ENCODE peak calls at places on chromosomes 5 and 9, in seven cellular contexts. C is H1, I is hepatocyte, M is heart left ventricle, G is colonic mucosa, Y is thyroid gland, K is uterus. F is an unnamed sample. For H3K4me1, the result is how much of the 10 kb centered on the place peaks cover.

GRCh38 chr9:129463477-129463876 is 157.4 kb downstream of the C9orf50 start:
- DNase-seq in Y (no peak), M (no peak), K (no peak), C (no peak), G (no peak), I (no peak), F (no peak)

GRCh38 chr5:134224905-134225779 is 731 bp downstream of the PPP2CA start:
- DNase-seq in K (peak), G (peak), M (peak), Y (peak), I (peak), C (no peak), F (peak)

GRCh38 chr5:95884021-95884333 is 61.5 kb upstream of the GLRX start:
- DNase-seq in I (no peak), C (no peak), K (no peak), Y (no peak), M (no peak), G (no peak), F (no peak)

GRCh38 chr5:17218353-17219005 is 1.0 kb downstream of the BASP1 start:
- DNase-seq in K (peak), C (no peak), G (peak), M (peak), I (peak), Y (peak), F (no peak)

GRCh38 chr9:109335929-109336328 is 15.1 kb upstream of the EPB41L4B start:
- DNase-seq in K (no peak), I (no peak), M (no peak), C (no peak), Y (no peak), G (no peak), F (no peak)

GRCh38 chr9:107734231-107735014 is 244.9 kb upstream of the KLF4 start:
- DNase-seq in K (peak), G (no peak), C (no peak), M (no peak), Y (peak), I (peak), F (no peak)

GRCh38 chr9:127051881-127052595 is 70.4 kb downstream of the ANGPTL2 start:
- DNase-seq in M (no peak), G (no peak), C (no peak), I (no peak), Y (no peak), K (no peak), F (no peak)

GRCh38 chr5:17157916-17158529 is 59.4 kb upstream of the BASP1 start:
- DNase-seq in M (no peak), K (no peak), C (no peak), I (peak), G (peak), Y (peak), F (no peak)

GRCh38 chr9:107212613-107213012 is 70.5 kb upstream of the RAD23B start:
- DNase-seq in C (no peak), G (no peak), M (no peak), K (no peak), I (no peak), Y (no peak), F (no peak)

GRCh38 chr9:76657265-76657664 is 107.0 kb upstream of the PCA3 start:
- DNase-seq in G (no peak), Y (no peak), K (no peak), I (no peak), M (no peak), C (no peak), F (no peak)

GRCh38 chr5:170408189-170408588 is 19.0 kb upstream of the KCNMB1 start:
- DNase-seq in I (no peak), G (no peak), C (no peak), M (no peak), K (no peak), Y (no peak), F (no peak)

GRCh38 chr5:157370967-157371366 is 89.0 kb upstream of the NIPAL4 start:
- DNase-seq in K (no peak), C (no peak), M (no peak), G (no peak), I (no peak), Y (no peak), F (no peak)

GRCh38 chr5:130995254-130995515 is 169.9 kb downstream of the HINT1 start:
- DNase-seq in G (no peak), C (no peak), Y (no peak), I (no peak), K (no peak), M (no peak), F (no peak)

GRCh38 chr9:136728080-136728547 is 14.6 kb downstream of the LCN10 start:
- DNase-seq in I (peak), K (peak), Y (peak), M (peak), G (peak), C (no peak), F (peak)

GRCh38 chr5:177188775-177189174 is 55.2 kb downstream of the NSD1 start:
- DNase-seq in Y (peak), C (no peak), K (no peak), I (no peak), M (no peak), G (no peak), F (no peak)

GRCh38 chr9:120477534-120478001 is 102.4 kb downstream of the CDK5RAP2 start:
- DNase-seq in G (peak), M (peak), K (peak), I (peak), C (peak), Y (peak), F (peak)

GRCh38 chr5:56175465-56175864 is 57.7 kb downstream of the ANKRD55 start:
- DNase-seq in M (peak), K (peak), Y (no peak), C (peak), G (no peak), I (peak), F (no peak)

GRCh38 chr5:107853696-107854095 is 183.0 kb upstream of the EFNA5 start:
- DNase-seq in Y (no peak), M (no peak), C (no peak), G (no peak), I (no peak), K (no peak), F (no peak)

GRCh38 chr9:137449931-137450537 is 8.9 kb upstream of the ENTPD8 start:
- DNase-seq in C (no peak), I (no peak), Y (no peak), K (no peak), M (no peak), G (peak), F (no peak)

GRCh38 chr9:70574222-70574837 is 159.9 kb upstream of the KLF9 start:
- DNase-seq in M (no peak), Y (no peak), C (no peak), K (peak), I (no peak), G (no peak), F (no peak)

GRCh38 chr5:58156354-58156753 is 303.5 kb downstream of the PLK2 start:
- DNase-seq in I (no peak), K (no peak), M (peak), G (no peak), C (no peak), Y (no peak), F (no peak)

GRCh38 chr5:51383494-51384081 is 340 bp downstream of the ISL1 start:
- DNase-seq in I (no peak), G (no peak), M (no peak), C (no peak), Y (no peak), K (no peak), F (no peak)

GRCh38 chr5:84688566-84688965 is 303.9 kb upstream of the EDIL3 start:
- DNase-seq in C (no peak), I (no peak), K (no peak), G (no peak), M (no peak), Y (no peak), F (no peak)

GRCh38 chr5:99061711-99062110 is 132.9 kb upstream of the CHD1 start:
- DNase-seq in M (no peak), G (no peak), C (no peak), Y (no peak), I (no peak), K (no peak), F (no peak)

GRCh38 chr9:78004478-78005229 is 27.0 kb downstream of the GNAQ start:
- DNase-seq in M (no peak), I (peak), Y (no peak), K (no peak), C (no peak), G (no peak), F (peak)

GRCh38 chr9:18610956-18611355 is 137.0 kb downstream of the ADAMTSL1 start:
- DNase-seq in K (no peak), M (no peak), C (no peak), Y (no peak), G (no peak), I (no peak), F (no peak)

GRCh38 chr5:125148706-125149105 is 402.3 kb upstream of the ZNF608 start:
- DNase-seq in C (no peak), K (no peak), G (no peak), I (no peak), M (no peak), Y (no peak), F (no peak)

GRCh38 chr9:117772960-117773359 is 68.8 kb downstream of the TLR4 start:
- DNase-seq in C (no peak), I (peak), G (peak), M (no peak), Y (no peak), K (no peak), F (peak)

GRCh38 chr5:10355071-10355889 is 1.8 kb downstream of the MARCHF6 start:
- DNase-seq in K (no peak), I (no peak), G (no peak), C (no peak), M (no peak), Y (no peak), F (peak)

GRCh38 chr5:173550641-173551040 is 65.8 kb downstream of the BOD1 start:
- DNase-seq in K (no peak), Y (peak), I (no peak), C (no peak), G (no peak), M (no peak), F (no peak)

DNA sequence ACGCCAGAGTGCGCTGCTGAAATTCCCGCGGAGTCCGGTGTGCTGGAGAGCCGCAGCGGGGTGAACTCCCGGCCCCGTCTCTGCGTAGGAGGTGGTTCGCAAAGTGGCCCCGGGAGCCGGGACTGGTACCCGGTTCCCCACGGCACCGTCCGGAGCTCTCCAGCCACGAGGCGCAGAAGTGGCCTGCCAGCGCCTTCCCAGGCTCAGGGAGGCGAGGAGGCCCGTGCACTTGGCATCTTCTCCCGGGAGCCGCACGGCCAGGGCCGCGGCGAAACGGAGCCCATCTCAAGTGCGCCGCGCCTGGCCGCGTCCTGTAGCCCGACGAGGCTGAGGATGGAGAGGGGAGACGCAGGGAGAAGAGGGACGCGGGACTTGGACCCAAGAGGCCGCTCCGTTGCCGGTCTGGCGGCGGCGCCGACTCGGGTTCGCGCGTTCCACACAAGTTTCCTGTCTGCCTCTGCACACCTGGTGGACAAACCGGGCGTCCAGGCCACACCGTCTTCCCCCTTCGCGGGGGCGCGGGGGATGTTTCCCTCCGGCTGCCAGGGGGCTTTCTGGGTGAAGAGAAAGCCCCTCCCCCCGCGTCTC is 1.0 kb upstream of the IRX1 start:
- DNase-seq in K (no peak), M (no peak), Y (no peak), I (peak), G (no peak), C (no peak), F (no peak)
- H3K4me3 ChIP-seq in K (no peak), M (peak), Y (peak), I (peak), G (no peak), C (peak), F (no peak)

DNA sequence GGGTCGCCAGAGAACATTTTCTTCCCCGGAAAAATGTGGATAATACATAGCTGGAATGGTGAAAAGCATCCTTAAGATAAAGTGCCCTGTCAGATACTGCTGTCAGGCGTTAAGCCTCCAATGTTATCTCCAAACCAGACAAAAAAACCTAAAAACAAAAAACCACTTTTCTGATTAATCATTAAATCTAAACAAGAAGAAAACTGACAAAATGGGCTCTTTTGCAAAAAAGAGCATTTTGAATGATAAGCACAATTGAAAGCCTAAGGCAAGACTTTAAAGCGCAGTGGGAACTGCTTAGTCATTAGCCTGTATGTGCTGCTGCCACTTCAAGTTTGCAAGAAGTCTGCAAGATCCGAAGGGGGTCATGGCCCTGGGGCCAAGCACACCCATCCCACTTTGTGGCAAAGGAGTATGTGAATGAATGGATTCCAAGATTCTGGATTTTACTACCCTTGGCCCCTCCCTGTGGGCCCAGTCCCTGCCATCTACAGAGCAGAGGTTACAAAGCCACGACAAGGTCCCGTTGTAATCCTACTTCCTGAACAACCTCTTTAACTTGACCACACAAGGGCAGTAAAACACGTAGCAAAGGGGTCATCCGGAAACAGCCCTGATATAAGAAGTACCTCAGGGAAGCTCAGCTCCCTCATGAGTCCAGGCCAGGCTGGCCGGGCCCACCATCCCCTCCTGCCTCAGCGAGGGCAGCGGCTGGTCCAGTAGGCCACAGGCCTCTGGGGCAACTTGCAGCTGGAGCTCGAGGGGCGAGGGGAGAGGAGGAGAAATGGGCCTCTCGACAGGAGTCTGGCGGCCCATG is 29.7 kb downstream of the SHB start:
- DNase-seq in C (no peak), M (no peak), K (no peak), Y (no peak), I (no peak), G (no peak), F (no peak)
- H3K4me1 ChIP-seq in C (under half), M (half or more), K (under half), Y (half or more), I (under half), G (under half), F (under half)

GRCh38 chr5:168110384-168110783 is 181.1 kb upstream of the WWC1 start:
- DNase-seq in I (no peak), G (no peak), Y (no peak), K (no peak), C (no peak), M (no peak), F (no peak)

GRCh38 chr5:168101352-168101751 is 190.1 kb upstream of the WWC1 start:
- DNase-seq in K (no peak), Y (no peak), M (no peak), G (no peak), C (no peak), I (no peak), F (no peak)

GRCh38 chr5:168109441-168109840 is 182.0 kb upstream of the WWC1 start:
- DNase-seq in K (no peak), Y (no peak), C (no peak), I (no peak), M (no peak), G (no peak), F (no peak)

GRCh38 chr5:168106008-168106761 is 185.3 kb upstream of the WWC1 start:
- DNase-seq in M (no peak), Y (peak), G (no peak), I (no peak), C (no peak), K (no peak), F (no peak)

GRCh38 chr5:168104811-168105481 is 186.5 kb upstream of the WWC1 start:
- DNase-seq in M (no peak), K (no peak), Y (peak), C (no peak), I (no peak), G (peak), F (peak)
- H3K27ac ChIP-seq in M (no peak), K (no peak), Y (peak), C (no peak), I (no peak), G (peak), F (no peak)

GRCh38 chr9:124046189-124046588 is 34.6 kb downstream of the LHX2 start:
- DNase-seq in I (no peak), M (no peak), C (no peak), K (no peak), Y (no peak), G (no peak), F (no peak)
- H3K4me3 ChIP-seq in I (no peak), M (no peak), C (no peak), K (no peak), Y (no peak), G (no peak), F (no peak)

GRCh38 chr5:113292535-113292934 is 142.3 kb downstream of the TSSK1B start:
- DNase-seq in G (no peak), C (no peak), Y (no peak), M (no peak), K (no peak), I (peak), F (no peak)

GRCh38 chr5:113293613-113294340 is 141.0 kb downstream of the TSSK1B start:
- DNase-seq in G (no peak), Y (peak), M (no peak), C (no peak), I (peak), K (no peak), F (no peak)

GRCh38 chr5:113295111-113295539 is 139.7 kb downstream of the TSSK1B start:
- DNase-seq in Y (no peak), C (no peak), M (no peak), G (no peak), I (no peak), K (no peak), F (no peak)

GRCh38 chr5:113294341-113295110 is 140.3 kb downstream of the TSSK1B start:
- DNase-seq in G (peak), I (peak), C (peak), K (peak), Y (peak), M (peak), F (peak)

GRCh38 chr5:113293068-113293571 is 141.7 kb downstream of the TSSK1B start:
- DNase-seq in K (no peak), C (no peak), G (no peak), I (no peak), Y (no peak), M (no peak), F (no peak)
- H3K4me1 ChIP-seq in K (under half), C (under half), G (under half), I (under half), Y (under half), M (under half), F (under half)

DNA sequence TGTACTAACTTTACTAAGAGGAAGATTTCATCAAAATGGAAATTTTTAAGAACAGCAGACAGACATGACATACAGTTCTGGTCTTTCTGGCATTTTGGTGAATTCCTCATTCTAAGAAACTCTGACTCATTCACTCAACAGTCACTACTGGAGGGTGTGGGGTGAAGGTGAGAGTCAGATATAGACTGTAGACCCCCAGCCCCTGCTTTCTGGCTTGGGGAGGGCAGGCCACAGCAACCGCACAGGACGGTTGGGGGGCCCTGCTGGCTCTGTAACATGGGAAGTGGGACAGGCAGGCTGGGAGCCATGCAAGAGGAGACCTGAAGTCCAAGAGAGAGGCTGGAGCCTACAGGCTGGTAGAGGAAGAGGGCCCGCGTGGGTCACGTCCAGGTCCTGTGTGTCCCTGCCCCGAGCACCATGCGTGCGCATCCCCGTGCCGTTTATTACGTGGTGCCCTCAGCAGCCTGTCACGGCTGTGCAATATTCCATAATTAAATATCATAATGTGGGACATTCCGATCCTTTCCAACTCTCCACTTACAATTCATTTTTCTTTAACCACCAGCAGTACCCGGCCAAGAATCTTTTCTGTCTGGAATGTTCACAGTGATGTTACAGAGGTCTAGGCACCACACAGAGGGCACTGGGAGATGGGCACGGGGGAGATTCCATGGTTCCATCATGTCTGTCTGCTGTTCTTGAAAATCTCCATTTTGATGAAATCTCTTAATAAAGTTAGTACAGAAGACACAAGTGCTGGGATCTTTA is 75.6 kb downstream of the SEMA4D start:
- DNase-seq in K (no peak), M (no peak), I (no peak), Y (no peak), C (no peak), G (no peak), F (peak)
- H3K27ac ChIP-seq in K (no peak), M (peak), I (peak), Y (no peak), C (no peak), G (no peak), F (no peak)

GRCh38 chr9:68973619-68974018 is 40.3 kb downstream of the PRKACG start:
- DNase-seq in G (no peak), C (no peak), K (no peak), M (peak), Y (no peak), I (no peak), F (no peak)
- H3K4me3 ChIP-seq in G (no peak), C (no peak), K (no peak), M (peak), Y (no peak), I (no peak), F (no peak)

GRCh38 chr5:109866051-109866450 is 176.3 kb downstream of the MAN2A1 start:
- DNase-seq in G (no peak), I (no peak), C (no peak), M (no peak), Y (no peak), K (no peak), F (no peak)
- H3K4me1 ChIP-seq in G (under half), I (under half), C (under half), M (under half), Y (under half), K (under half), F (under half)

GRCh38 chr5:80620206-80620605 is 34.2 kb upstream of the MSH3 start:
- DNase-seq in C (no peak), I (no peak), M (no peak), G (no peak), K (no peak), Y (peak), F (no peak)

GRCh38 chr5:80622756-80623155 is 31.7 kb upstream of the MSH3 start:
- DNase-seq in G (no peak), K (no peak), C (no peak), Y (no peak), M (no peak), I (no peak), F (no peak)

GRCh38 chr5:80623911-80624457 is 30.5 kb upstream of the MSH3 start:
- DNase-seq in G (no peak), I (no peak), C (no peak), K (no peak), Y (no peak), M (no peak), F (peak)

GRCh38 chr5:80625230-80625629 is 29.2 kb upstream of the MSH3 start:
- DNase-seq in M (no peak), G (no peak), I (no peak), Y (no peak), C (no peak), K (no peak), F (no peak)
- H3K27ac ChIP-seq in M (no peak), G (no peak), I (no peak), Y (no peak), C (no peak), K (no peak), F (peak)

F was measured in small intestine.